ENCODE peak calls at places on chromosomes 2 and 18, in eight cellular contexts. One of them, this sample, is unnamed.

GRCh38 chr2:84458436-84459027 is 548 bp downstream of the SUCLG1 start:
- DNase-seq in right atrium auricular region: no peak
- DNase-seq in spleen: no peak
- DNase-seq in psoas muscle: no peak
- DNase-seq in mammary epithelial cell: peak; percentile 12
- DNase-seq in esophagus squamous epithelium: no peak
- DNase-seq in pancreas: peak; percentile 38
- DNase-seq in CD8-positive, alpha-beta T cell: peak; percentile 4
- DNase-seq in this sample: no peak

GRCh38 chr18:8726281-8726680 is 20.9 kb downstream of the MTCL1 start:
- DNase-seq in right atrium auricular region: no peak
- DNase-seq in spleen: no peak
- DNase-seq in psoas muscle: no peak
- DNase-seq in mammary epithelial cell: no peak
- DNase-seq in esophagus squamous epithelium: no peak
- DNase-seq in pancreas: no peak
- DNase-seq in CD8-positive, alpha-beta T cell: no peak
- DNase-seq in this sample: no peak

GRCh38 chr18:2958819-2959298 is 54.1 kb downstream of the LPIN2 start:
- DNase-seq in right atrium auricular region: no peak
- DNase-seq in spleen: no peak
- DNase-seq in psoas muscle: no peak
- DNase-seq in mammary epithelial cell: no peak
- DNase-seq in esophagus squamous epithelium: no peak
- DNase-seq in pancreas: no peak
- DNase-seq in CD8-positive, alpha-beta T cell: no peak
- DNase-seq in this sample: no peak

GRCh38 chr18:65751145-65752085 is 603 bp downstream of the CDH7 start:
- DNase-seq in right atrium auricular region: no peak
- DNase-seq in spleen: no peak
- DNase-seq in psoas muscle: no peak
- DNase-seq in mammary epithelial cell: no peak
- DNase-seq in esophagus squamous epithelium: no peak
- DNase-seq in pancreas: no peak
- DNase-seq in CD8-positive, alpha-beta T cell: no peak
- DNase-seq in this sample: peak; percentile 65

GRCh38 chr2:177604291-177605065 is 211.9 kb downstream of the AGPS start:
- DNase-seq in right atrium auricular region: no peak
- DNase-seq in spleen: no peak
- DNase-seq in psoas muscle: no peak
- DNase-seq in mammary epithelial cell: peak; percentile 23
- DNase-seq in esophagus squamous epithelium: no peak
- DNase-seq in pancreas: no peak
- DNase-seq in CD8-positive, alpha-beta T cell: no peak
- DNase-seq in this sample: no peak

GRCh38 chr2:161426788-161427412 is 10.8 kb downstream of the TBR1 start:
- DNase-seq in right atrium auricular region: no peak
- DNase-seq in spleen: no peak
- DNase-seq in psoas muscle: no peak
- DNase-seq in mammary epithelial cell: peak; percentile 21
- DNase-seq in esophagus squamous epithelium: no peak
- DNase-seq in pancreas: no peak
- DNase-seq in CD8-positive, alpha-beta T cell: no peak
- DNase-seq in this sample: peak; percentile 76

GRCh38 chr2:106664669-106665068 is 177.5 kb downstream of the CD8B2 start:
- DNase-seq in right atrium auricular region: no peak
- DNase-seq in spleen: no peak
- DNase-seq in psoas muscle: no peak
- DNase-seq in mammary epithelial cell: no peak
- DNase-seq in esophagus squamous epithelium: no peak
- DNase-seq in pancreas: no peak
- DNase-seq in CD8-positive, alpha-beta T cell: no peak
- DNase-seq in this sample: no peak

GRCh38 chr2:25341753-25342371 is at the start of gene DNMT3A:
- DNase-seq in right atrium auricular region: no peak
- DNase-seq in spleen: peak; percentile 93
- DNase-seq in psoas muscle: peak; percentile 73
- DNase-seq in mammary epithelial cell: peak; percentile 50
- DNase-seq in esophagus squamous epithelium: no peak
- DNase-seq in pancreas: peak; percentile 64
- DNase-seq in CD8-positive, alpha-beta T cell: peak; percentile 44
- DNase-seq in this sample: peak; percentile 70

GRCh38 chr2:160194946-160195345 is 5.1 kb downstream of the ITGB6 start:
- DNase-seq in right atrium auricular region: no peak
- DNase-seq in spleen: no peak
- DNase-seq in psoas muscle: no peak
- DNase-seq in mammary epithelial cell: no peak
- DNase-seq in esophagus squamous epithelium: no peak
- DNase-seq in pancreas: no peak
- DNase-seq in CD8-positive, alpha-beta T cell: no peak
- DNase-seq in this sample: no peak

GRCh38 chr2:26614205-26615128 is 26.7 kb downstream of the CIB4 start:
- DNase-seq in right atrium auricular region: no peak
- DNase-seq in spleen: peak; percentile 59
- DNase-seq in psoas muscle: no peak
- DNase-seq in mammary epithelial cell: no peak
- DNase-seq in esophagus squamous epithelium: no peak
- DNase-seq in pancreas: no peak
- DNase-seq in CD8-positive, alpha-beta T cell: no peak
- DNase-seq in this sample: no peak

GRCh38 chr2:219175928-219176817 is 552 bp downstream of the CNPPD1 start:
- DNase-seq in right atrium auricular region: peak; percentile 65
- DNase-seq in spleen: peak; percentile 93
- DNase-seq in psoas muscle: peak; percentile 55
- DNase-seq in mammary epithelial cell: peak; percentile 33
- DNase-seq in esophagus squamous epithelium: no peak
- DNase-seq in pancreas: peak; percentile 64
- DNase-seq in CD8-positive, alpha-beta T cell: no peak
- DNase-seq in this sample: no peak

GRCh38 chr2:44120428-44120827 is 48.2 kb upstream of the PPM1B start:
- DNase-seq in right atrium auricular region: no peak
- DNase-seq in spleen: no peak
- DNase-seq in psoas muscle: no peak
- DNase-seq in mammary epithelial cell: peak; percentile 86
- DNase-seq in esophagus squamous epithelium: no peak
- DNase-seq in pancreas: no peak
- DNase-seq in CD8-positive, alpha-beta T cell: no peak
- DNase-seq in this sample: no peak

GRCh38 chr2:3529316-3530025 is 10.1 kb upstream of the ADI1 start:
- DNase-seq in right atrium auricular region: no peak
- DNase-seq in spleen: no peak
- DNase-seq in psoas muscle: no peak
- DNase-seq in mammary epithelial cell: no peak
- DNase-seq in esophagus squamous epithelium: no peak
- DNase-seq in pancreas: no peak
- DNase-seq in CD8-positive, alpha-beta T cell: no peak
- DNase-seq in this sample: no peak

GRCh38 chr2:953975-954686 is 3.5 kb downstream of the SNTG2 start:
- DNase-seq in right atrium auricular region: no peak
- DNase-seq in spleen: peak; percentile 66
- DNase-seq in psoas muscle: no peak
- DNase-seq in mammary epithelial cell: no peak
- DNase-seq in esophagus squamous epithelium: no peak
- DNase-seq in pancreas: no peak
- DNase-seq in CD8-positive, alpha-beta T cell: no peak
- DNase-seq in this sample: no peak

GRCh38 chr2:69017876-69018275 is 4.9 kb downstream of the ANTXR1 start:
- DNase-seq in right atrium auricular region: no peak
- DNase-seq in spleen: no peak
- DNase-seq in psoas muscle: no peak
- DNase-seq in mammary epithelial cell: no peak
- DNase-seq in esophagus squamous epithelium: no peak
- DNase-seq in pancreas: no peak
- DNase-seq in CD8-positive, alpha-beta T cell: no peak
- DNase-seq in this sample: no peak

GRCh38 chr2:43927442-43927841 is 68.3 kb downstream of the LRPPRC start:
- DNase-seq in right atrium auricular region: no peak
- DNase-seq in spleen: no peak
- DNase-seq in psoas muscle: no peak
- DNase-seq in mammary epithelial cell: no peak
- DNase-seq in esophagus squamous epithelium: no peak
- DNase-seq in pancreas: no peak
- DNase-seq in CD8-positive, alpha-beta T cell: no peak
- DNase-seq in this sample: no peak

GRCh38 chr2:121348128-121348740 is 63.2 kb upstream of the TFCP2L1 start:
- DNase-seq in right atrium auricular region: no peak
- DNase-seq in spleen: no peak
- DNase-seq in psoas muscle: no peak
- DNase-seq in mammary epithelial cell: no peak
- DNase-seq in esophagus squamous epithelium: no peak
- DNase-seq in pancreas: no peak
- DNase-seq in CD8-positive, alpha-beta T cell: no peak
- DNase-seq in this sample: no peak

GRCh38 chr2:94869552-94870391 is 1.5 kb upstream of the TEKT4 start:
- DNase-seq in right atrium auricular region: no peak
- DNase-seq in spleen: peak; percentile 67
- DNase-seq in psoas muscle: no peak
- DNase-seq in mammary epithelial cell: no peak
- DNase-seq in esophagus squamous epithelium: no peak
- DNase-seq in pancreas: no peak
- DNase-seq in CD8-positive, alpha-beta T cell: no peak
- DNase-seq in this sample: peak; percentile 55

GRCh38 chr18:33957705-33958104 is 267.0 kb downstream of the NOL4 start:
- DNase-seq in right atrium auricular region: no peak
- DNase-seq in spleen: no peak
- DNase-seq in psoas muscle: no peak
- DNase-seq in mammary epithelial cell: no peak
- DNase-seq in esophagus squamous epithelium: no peak
- DNase-seq in pancreas: no peak
- DNase-seq in CD8-positive, alpha-beta T cell: no peak
- DNase-seq in this sample: no peak

DNA sequence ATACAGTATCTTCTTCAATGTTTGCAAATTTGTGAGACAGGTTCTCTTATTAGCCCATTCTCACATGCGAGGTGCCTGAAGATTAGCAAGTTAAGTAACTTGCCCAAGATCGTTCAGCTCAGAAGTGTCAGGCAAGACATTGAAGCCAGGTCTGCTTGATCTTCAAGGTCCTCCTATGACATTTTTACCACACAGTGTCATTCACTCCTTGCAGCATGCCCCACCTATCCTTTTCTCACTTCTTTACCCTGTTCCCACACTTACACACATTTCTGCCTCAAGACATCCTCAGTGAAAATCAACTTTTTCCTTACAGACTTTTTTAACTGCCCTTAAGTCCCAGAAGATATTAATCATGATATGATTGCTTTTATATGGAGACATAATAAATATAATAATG is 73.8 kb downstream of the SCN2A start:
- DNase-seq in right atrium auricular region: no peak
- DNase-seq in spleen: no peak
- DNase-seq in psoas muscle: no peak
- DNase-seq in mammary epithelial cell: no peak
- DNase-seq in esophagus squamous epithelium: no peak
- DNase-seq in pancreas: no peak
- DNase-seq in CD8-positive, alpha-beta T cell: no peak
- DNase-seq in this sample: no peak
- H3K36me3 ChIP-seq in right atrium auricular region: no peaks in the 10 kb centered on the region
- H3K36me3 ChIP-seq in spleen: no peaks in the 10 kb centered on the region
- H3K36me3 ChIP-seq in psoas muscle: no peaks in the 10 kb centered on the region
- H3K36me3 ChIP-seq in mammary epithelial cell: no peaks in the 10 kb centered on the region
- H3K36me3 ChIP-seq in esophagus squamous epithelium: no peaks in the 10 kb centered on the region
- H3K36me3 ChIP-seq in pancreas: no peaks in the 10 kb centered on the region
- H3K36me3 ChIP-seq in CD8-positive, alpha-beta T cell: no peaks in the 10 kb centered on the region
- H3K36me3 ChIP-seq in this sample: no peaks in the 10 kb centered on the region

DNA sequence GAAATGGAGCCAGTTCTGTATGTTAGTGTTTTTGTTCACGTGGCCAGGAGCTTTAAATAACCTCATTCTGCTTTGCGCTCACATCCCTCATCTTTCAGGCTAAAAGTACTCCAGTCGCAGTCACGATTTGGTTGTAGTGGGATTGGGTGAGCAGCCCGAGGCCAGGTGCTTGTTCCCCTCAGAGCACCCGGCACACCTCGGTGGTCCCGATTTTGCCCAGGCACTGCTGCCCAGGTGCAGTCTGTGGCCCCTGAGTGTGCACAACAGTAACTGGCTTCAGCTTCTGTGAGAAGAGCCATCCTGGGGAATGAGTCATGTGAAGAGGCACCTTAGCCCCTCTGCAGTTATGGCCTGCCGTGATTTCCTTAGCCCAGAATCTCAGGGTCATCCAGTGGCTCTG is 33.2 kb downstream of the IMPA2 start:
- DNase-seq in right atrium auricular region: no peak
- DNase-seq in spleen: peak; percentile 36
- DNase-seq in psoas muscle: no peak
- DNase-seq in mammary epithelial cell: no peak
- DNase-seq in esophagus squamous epithelium: no peak
- DNase-seq in pancreas: no peak
- DNase-seq in CD8-positive, alpha-beta T cell: no peak
- DNase-seq in this sample: no peak
- H3K36me3 ChIP-seq in right atrium auricular region: peaks cover 15% of the 10 kb centered on the region
- H3K36me3 ChIP-seq in spleen: peaks cover 41% of the 10 kb centered on the region
- H3K36me3 ChIP-seq in psoas muscle: no peaks in the 10 kb centered on the region
- H3K36me3 ChIP-seq in mammary epithelial cell: no peaks in the 10 kb centered on the region
- H3K36me3 ChIP-seq in esophagus squamous epithelium: peaks cover 88% of the 10 kb centered on the region
- H3K36me3 ChIP-seq in pancreas: peaks cover 34% of the 10 kb centered on the region
- H3K36me3 ChIP-seq in CD8-positive, alpha-beta T cell: no peaks in the 10 kb centered on the region
- H3K36me3 ChIP-seq in this sample: peaks cover 95% of the 10 kb centered on the region

GRCh38 chr2:20913460-20913859 is 90.6 kb upstream of the LDAH start:
- DNase-seq in right atrium auricular region: no peak
- DNase-seq in spleen: no peak
- DNase-seq in psoas muscle: no peak
- DNase-seq in mammary epithelial cell: no peak
- DNase-seq in esophagus squamous epithelium: no peak
- DNase-seq in pancreas: no peak
- DNase-seq in CD8-positive, alpha-beta T cell: no peak
- DNase-seq in this sample: no peak

GRCh38 chr2:20914771-20915170 is 91.9 kb upstream of the LDAH start:
- DNase-seq in right atrium auricular region: no peak
- DNase-seq in spleen: no peak
- DNase-seq in psoas muscle: no peak
- DNase-seq in mammary epithelial cell: no peak
- DNase-seq in esophagus squamous epithelium: no peak
- DNase-seq in pancreas: no peak
- DNase-seq in CD8-positive, alpha-beta T cell: no peak
- DNase-seq in this sample: no peak

GRCh38 chr2:20914087-20914486 is 91.2 kb upstream of the LDAH start:
- DNase-seq in right atrium auricular region: no peak
- DNase-seq in spleen: no peak
- DNase-seq in psoas muscle: no peak
- DNase-seq in mammary epithelial cell: no peak
- DNase-seq in esophagus squamous epithelium: no peak
- DNase-seq in pancreas: no peak
- DNase-seq in CD8-positive, alpha-beta T cell: no peak
- DNase-seq in this sample: no peak

GRCh38 chr2:20916604-20917286 is 93.8 kb upstream of the LDAH start:
- DNase-seq in right atrium auricular region: no peak
- DNase-seq in spleen: no peak
- DNase-seq in psoas muscle: no peak
- DNase-seq in mammary epithelial cell: peak; percentile 13
- DNase-seq in esophagus squamous epithelium: no peak
- DNase-seq in pancreas: no peak
- DNase-seq in CD8-positive, alpha-beta T cell: no peak
- DNase-seq in this sample: no peak

GRCh38 chr2:20915271-20915670 is 92.4 kb upstream of the LDAH start:
- DNase-seq in right atrium auricular region: no peak
- DNase-seq in spleen: no peak
- DNase-seq in psoas muscle: no peak
- DNase-seq in mammary epithelial cell: no peak
- DNase-seq in esophagus squamous epithelium: no peak
- DNase-seq in pancreas: no peak
- DNase-seq in CD8-positive, alpha-beta T cell: no peak
- DNase-seq in this sample: no peak
- H3K36me3 ChIP-seq in right atrium auricular region: no peaks in the 10 kb centered on the region
- H3K36me3 ChIP-seq in spleen: no peaks in the 10 kb centered on the region
- H3K36me3 ChIP-seq in psoas muscle: no peaks in the 10 kb centered on the region
- H3K36me3 ChIP-seq in mammary epithelial cell: no peaks in the 10 kb centered on the region
- H3K36me3 ChIP-seq in esophagus squamous epithelium: no peaks in the 10 kb centered on the region
- H3K36me3 ChIP-seq in pancreas: no peaks in the 10 kb centered on the region
- H3K36me3 ChIP-seq in CD8-positive, alpha-beta T cell: no peaks in the 10 kb centered on the region
- H3K36me3 ChIP-seq in this sample: no peaks in the 10 kb centered on the region

GRCh38 chr2:203286532-203286931 is 41.7 kb upstream of the ABI2 start:
- DNase-seq in right atrium auricular region: no peak
- DNase-seq in spleen: no peak
- DNase-seq in psoas muscle: no peak
- DNase-seq in mammary epithelial cell: no peak
- DNase-seq in esophagus squamous epithelium: no peak
- DNase-seq in pancreas: no peak
- DNase-seq in CD8-positive, alpha-beta T cell: no peak
- DNase-seq in this sample: no peak
- H3K36me3 ChIP-seq in right atrium auricular region: peaks cover 39% of the 10 kb centered on the region
- H3K36me3 ChIP-seq in spleen: peaks cover 46% of the 10 kb centered on the region
- H3K36me3 ChIP-seq in psoas muscle: no peaks in the 10 kb centered on the region
- H3K36me3 ChIP-seq in mammary epithelial cell: peaks cover 20% of the 10 kb centered on the region
- H3K36me3 ChIP-seq in esophagus squamous epithelium: peaks cover 87% of the 10 kb centered on the region
- H3K36me3 ChIP-seq in pancreas: peaks cover 37% of the 10 kb centered on the region
- H3K36me3 ChIP-seq in CD8-positive, alpha-beta T cell: peaks cover 15% of the 10 kb centered on the region
- H3K36me3 ChIP-seq in this sample: peaks cover 82% of the 10 kb centered on the region

This sample was measured in left lung.